ENCODE peak calls at places on chromosome X, in seven cellular contexts. P is fibroblast of lung, N is ovary, M is lung, I is tibial artery, X is left lung, T is neural progenitor cell. C is an unnamed sample.

GRCh38 chrX:149383852-149384251 is 121.3 kb downstream of the IDS start:
- DNase-seq in P (no peak), N (no peak), M (no peak), I (no peak), X (no peak), T (no peak), C (no peak)

GRCh38 chrX:107827852-107828251 is 2.2 kb downstream of the MID2 start:
- DNase-seq in P (no peak), N (no peak), M (no peak), I (no peak), X (no peak), T (no peak), C (no peak)

GRCh38 chrX:130575831-130576404 is 174.1 kb downstream of the RBMX2 start:
- DNase-seq in P (peak; percentile 54), N (peak; percentile 35), M (no peak), I (peak; percentile 20), X (no peak), T (peak; percentile 57), C (peak; percentile 4)

GRCh38 chrX:1496076-1496475 is 40.9 kb downstream of the P2RY8 start:
- DNase-seq in P (no peak), N (no peak), M (no peak), I (no peak), X (no peak), T (no peak), C (no peak)

GRCh38 chrX:115367455-115367854 is 77.9 kb downstream of the LUZP4 start:
- DNase-seq in P (no peak), N (no peak), M (no peak), I (no peak), X (no peak), T (no peak), C (no peak)

GRCh38 chrX:74383611-74384010 is 37.7 kb upstream of the SLC16A2 start:
- DNase-seq in P (peak; percentile 62), N (peak; percentile 34), M (peak; percentile 30), I (peak; percentile 20), X (no peak), T (peak; percentile 44), C (peak; percentile 28)

GRCh38 chrX:102067966-102068723 is 57.3 kb upstream of the TCEAL2 start:
- DNase-seq in P (peak; percentile 6), N (no peak), M (no peak), I (no peak), X (no peak), T (peak; percentile 2), C (no peak)

GRCh38 chrX:118975831-118976598 is 1.6 kb downstream of the LONRF3 start:
- DNase-seq in P (peak; percentile 19), N (peak; percentile 82), M (peak; percentile 82), I (peak; percentile 85), X (peak; percentile 86), T (peak; percentile 44), C (peak; percentile 58)

GRCh38 chrX:139803224-139803623 is 95.3 kb upstream of the MCF2 start:
- DNase-seq in P (no peak), N (no peak), M (no peak), I (no peak), X (no peak), T (no peak), C (no peak)

GRCh38 chrX:70878925-70879324 is 29.6 kb downstream of the TEX11 start:
- DNase-seq in P (no peak), N (no peak), M (no peak), I (no peak), X (no peak), T (no peak), C (no peak)

GRCh38 chrX:41759817-41760216 is 35.8 kb downstream of the GPR82 start:
- DNase-seq in P (peak; percentile 67), N (no peak), M (no peak), I (no peak), X (no peak), T (peak; percentile 43), C (no peak)

GRCh38 chrX:23483396-23483795 is 148.7 kb downstream of the PTCHD1 start:
- DNase-seq in P (no peak), N (no peak), M (no peak), I (no peak), X (no peak), T (no peak), C (no peak)

GRCh38 chrX:149280011-149280410 is 225.1 kb downstream of the IDS start:
- DNase-seq in P (no peak), N (no peak), M (no peak), I (no peak), X (no peak), T (no peak), C (no peak)

GRCh38 chrX:46200423-46200822 is 344.8 kb downstream of the ZNF674 start:
- DNase-seq in P (no peak), N (no peak), M (no peak), I (no peak), X (no peak), T (no peak), C (no peak)

GRCh38 chrX:66579219-66579618 is 59.7 kb downstream of the EDA2R start:
- DNase-seq in P (no peak), N (no peak), M (no peak), I (no peak), X (no peak), T (no peak), C (no peak)

GRCh38 chrX:15515931-15516330 is 15.3 kb downstream of the BMX start:
- DNase-seq in P (no peak), N (no peak), M (no peak), I (peak; percentile 18), X (no peak), T (no peak), C (peak; percentile 12)

GRCh38 chrX:102832661-102833060 is 104.4 kb upstream of the RAB40AL start:
- DNase-seq in P (peak; percentile 43), N (no peak), M (no peak), I (no peak), X (no peak), T (peak; percentile 16), C (no peak)

GRCh38 chrX:22748093-22748999 is 251.4 kb upstream of the DDX53 start:
- DNase-seq in P (peak; percentile 59), N (no peak), M (peak; percentile 39), I (peak; percentile 18), X (no peak), T (peak; percentile 68), C (peak; percentile 21)

GRCh38 chrX:149491812-149492211 is 13.3 kb downstream of the IDS start:
- DNase-seq in P (no peak), N (no peak), M (no peak), I (no peak), X (no peak), T (no peak), C (no peak)

GRCh38 chrX:136931661-136932060 is 51.1 kb upstream of the RBMX start:
- DNase-seq in P (no peak), N (no peak), M (no peak), I (no peak), X (no peak), T (no peak), C (no peak)

GRCh38 chrX:45788941-45789348 is 588.3 kb upstream of the DIPK2B start:
- DNase-seq in P (no peak), N (peak; percentile 42), M (no peak), I (no peak), X (no peak), T (no peak), C (peak; percentile 45)

GRCh38 chrX:134688839-134689238 is 30.6 kb upstream of the PLAC1 start:
- DNase-seq in P (no peak), N (no peak), M (no peak), I (no peak), X (no peak), T (no peak), C (no peak)
- H3K4me1 ChIP-seq in P (peaks cover 4% of the 10 kb centered on the region), N (no peaks in the 10 kb centered on the region), M (peaks cover 3% of the 10 kb centered on the region), I (no peaks in the 10 kb centered on the region), X (no peaks in the 10 kb centered on the region), T (no peaks in the 10 kb centered on the region), C (no peaks in the 10 kb centered on the region)

GRCh38 chrX:3699841-3700381 is 13.5 kb downstream of the PRKX start:
- DNase-seq in P (no peak), N (no peak), M (no peak), I (no peak), X (no peak), T (no peak), C (no peak)

GRCh38 chrX:3697701-3698279 is 15.7 kb downstream of the PRKX start:
- DNase-seq in P (peak; percentile 34), N (peak; percentile 44), M (no peak), I (peak; percentile 50), X (no peak), T (peak; percentile 77), C (peak; percentile 22)

DNA sequence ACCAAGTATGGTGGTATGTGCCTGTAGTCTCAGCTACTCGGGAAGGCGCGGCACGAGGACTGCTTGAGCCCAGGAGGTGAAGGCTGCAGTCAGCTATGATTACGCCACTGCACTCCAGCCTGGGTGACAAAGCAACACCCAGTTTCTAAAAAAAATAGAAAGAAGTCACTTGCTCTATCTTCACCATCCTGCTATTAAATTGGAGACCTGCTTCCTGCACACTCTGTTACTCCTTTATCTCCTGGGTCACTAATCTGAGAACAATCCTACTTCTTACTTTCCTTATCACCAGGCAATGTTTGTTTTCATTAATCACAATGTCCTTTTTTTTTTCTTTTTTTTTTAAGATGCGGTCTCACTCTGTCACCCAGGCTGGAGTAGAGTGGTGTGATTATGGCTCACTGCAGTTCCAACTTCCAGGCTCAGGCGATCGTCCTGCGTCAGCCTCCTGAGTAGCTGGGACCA is 16.2 kb downstream of the PRKX start:
- DNase-seq in P (no peak), N (no peak), M (no peak), I (no peak), X (no peak), T (no peak), C (no peak)
- H3K27ac ChIP-seq in P (no peak overlapping the region), N (no peak overlapping the region), M (peak overlapping the region; percentile 28), I (peak overlapping the region; percentile 39), X (no peak overlapping the region), T (no peak overlapping the region), C (peak overlapping the region; percentile 10)

GRCh38 chrX:153539171-153539978 is 21.9 kb downstream of the ATP2B3 start:
- DNase-seq in P (peak; percentile 44), N (peak; percentile 75), M (peak; percentile 63), I (peak; percentile 32), X (peak; percentile 69), T (peak; percentile 81), C (peak; percentile 50)
- TF ChIP-seq CTCF in P (peak; percentile 74), N (peak; percentile 48), M (peak; percentile 64), I (peak; percentile 67), X (peak; percentile 84), T (peak; percentile 74), C (peak; percentile 53)

DNA sequence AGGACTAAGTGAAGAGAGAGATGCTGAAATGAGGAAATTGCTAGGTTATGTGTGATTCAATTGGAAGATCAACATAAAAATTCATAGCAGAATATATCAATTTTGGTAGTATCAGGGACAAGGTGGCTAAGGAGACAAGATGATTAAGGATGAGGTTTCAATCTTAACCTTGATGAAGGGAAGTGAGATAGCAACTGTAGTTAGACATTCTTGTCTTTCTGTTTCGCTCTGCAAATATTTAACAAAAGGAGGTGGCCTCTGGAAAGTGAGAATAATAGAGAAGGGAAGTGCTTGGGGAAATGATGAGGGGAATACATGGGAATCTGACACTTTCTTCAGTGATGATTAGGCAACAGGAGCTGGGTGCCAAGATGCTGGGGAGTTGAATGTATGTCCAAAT is 337.1 kb upstream of the PUDP start:
- DNase-seq in P (no peak), N (no peak), M (no peak), I (no peak), X (no peak), T (no peak), C (no peak)
- H3K4me1 ChIP-seq in P (no peaks in the 10 kb centered on the region), N (no peaks in the 10 kb centered on the region), M (no peaks in the 10 kb centered on the region), I (no peaks in the 10 kb centered on the region), X (no peaks in the 10 kb centered on the region), T (no peaks in the 10 kb centered on the region), C (no peaks in the 10 kb centered on the region)